ENCODE peak calls at places on chromosomes 6 and 20, in eight cellular contexts. One of them, this sample, is unnamed. For H3K4me1, the result is how much of the 10 kb centered on the place peaks cover.

GRCh38 chr6:161917645-161918044 is 643.8 kb upstream of the AGPAT4 start:
- DNase-seq in mesenchymal stem cell: peak
- DNase-seq in pancreas: no peak
- DNase-seq in H1: no peak
- DNase-seq in right lobe of liver: no peak
- DNase-seq in lower lobe of right lung: no peak
- DNase-seq in neural progenitor cell: no peak
- DNase-seq in GM23248: peak
- DNase-seq in this sample: no peak

GRCh38 chr20:33908351-33908750 is 85.4 kb upstream of the RALY start:
- DNase-seq in mesenchymal stem cell: peak
- DNase-seq in pancreas: no peak
- DNase-seq in H1: no peak
- DNase-seq in right lobe of liver: no peak
- DNase-seq in lower lobe of right lung: no peak
- DNase-seq in neural progenitor cell: no peak
- DNase-seq in GM23248: peak
- DNase-seq in this sample: peak

GRCh38 chr20:35286077-35286898 is 1.7 kb upstream of the EIF6 start:
- DNase-seq in mesenchymal stem cell: no peak
- DNase-seq in pancreas: no peak
- DNase-seq in H1: no peak
- DNase-seq in right lobe of liver: no peak
- DNase-seq in lower lobe of right lung: no peak
- DNase-seq in neural progenitor cell: no peak
- DNase-seq in GM23248: no peak
- DNase-seq in this sample: no peak

GRCh38 chr20:62804021-62804631 is 509 bp upstream of the OGFR start:
- DNase-seq in mesenchymal stem cell: no peak
- DNase-seq in pancreas: no peak
- DNase-seq in H1: no peak
- DNase-seq in right lobe of liver: no peak
- DNase-seq in lower lobe of right lung: no peak
- DNase-seq in neural progenitor cell: no peak
- DNase-seq in GM23248: peak
- DNase-seq in this sample: peak

GRCh38 chr6:56914791-56915658 is 39.9 kb upstream of the BEND6 start:
- DNase-seq in mesenchymal stem cell: no peak
- DNase-seq in pancreas: no peak
- DNase-seq in H1: no peak
- DNase-seq in right lobe of liver: no peak
- DNase-seq in lower lobe of right lung: no peak
- DNase-seq in neural progenitor cell: no peak
- DNase-seq in GM23248: peak
- DNase-seq in this sample: no peak

GRCh38 chr6:140480852-140481251 is 1106.4 kb upstream of the CITED2 start:
- DNase-seq in mesenchymal stem cell: no peak
- DNase-seq in pancreas: no peak
- DNase-seq in H1: no peak
- DNase-seq in right lobe of liver: no peak
- DNase-seq in lower lobe of right lung: no peak
- DNase-seq in neural progenitor cell: no peak
- DNase-seq in GM23248: peak
- DNase-seq in this sample: no peak

GRCh38 chr6:83920017-83920416 is 60.5 kb downstream of the CYB5R4 start:
- DNase-seq in mesenchymal stem cell: peak
- DNase-seq in pancreas: no peak
- DNase-seq in H1: no peak
- DNase-seq in right lobe of liver: no peak
- DNase-seq in lower lobe of right lung: no peak
- DNase-seq in neural progenitor cell: no peak
- DNase-seq in GM23248: peak
- DNase-seq in this sample: no peak

GRCh38 chr6:154249499-154250298 is 106.9 kb downstream of the IPCEF1 start:
- DNase-seq in mesenchymal stem cell: no peak
- DNase-seq in pancreas: no peak
- DNase-seq in H1: no peak
- DNase-seq in right lobe of liver: no peak
- DNase-seq in lower lobe of right lung: no peak
- DNase-seq in neural progenitor cell: no peak
- DNase-seq in GM23248: no peak
- DNase-seq in this sample: no peak

GRCh38 chr6:134422426-134423231 is 104.7 kb upstream of the SGK1 start:
- DNase-seq in mesenchymal stem cell: peak
- DNase-seq in pancreas: no peak
- DNase-seq in H1: no peak
- DNase-seq in right lobe of liver: no peak
- DNase-seq in lower lobe of right lung: no peak
- DNase-seq in neural progenitor cell: no peak
- DNase-seq in GM23248: peak
- DNase-seq in this sample: peak

GRCh38 chr6:44508646-44509045 is 121.1 kb downstream of the CDC5L start:
- DNase-seq in mesenchymal stem cell: peak
- DNase-seq in pancreas: no peak
- DNase-seq in H1: no peak
- DNase-seq in right lobe of liver: no peak
- DNase-seq in lower lobe of right lung: no peak
- DNase-seq in neural progenitor cell: no peak
- DNase-seq in GM23248: peak
- DNase-seq in this sample: no peak

GRCh38 chr6:126228001-126228791 is 111.7 kb upstream of the CENPW start:
- DNase-seq in mesenchymal stem cell: no peak
- DNase-seq in pancreas: no peak
- DNase-seq in H1: no peak
- DNase-seq in right lobe of liver: no peak
- DNase-seq in lower lobe of right lung: no peak
- DNase-seq in neural progenitor cell: peak
- DNase-seq in GM23248: no peak
- DNase-seq in this sample: peak

GRCh38 chr6:165640767-165641166 is 22.3 kb downstream of the PDE10A start:
- DNase-seq in mesenchymal stem cell: no peak
- DNase-seq in pancreas: no peak
- DNase-seq in H1: no peak
- DNase-seq in right lobe of liver: no peak
- DNase-seq in lower lobe of right lung: no peak
- DNase-seq in neural progenitor cell: no peak
- DNase-seq in GM23248: no peak
- DNase-seq in this sample: no peak

GRCh38 chr20:2585811-2586210 is 49.4 kb downstream of the TMC2 start:
- DNase-seq in mesenchymal stem cell: no peak
- DNase-seq in pancreas: no peak
- DNase-seq in H1: no peak
- DNase-seq in right lobe of liver: no peak
- DNase-seq in lower lobe of right lung: no peak
- DNase-seq in neural progenitor cell: no peak
- DNase-seq in GM23248: peak
- DNase-seq in this sample: no peak

GRCh38 chr6:134080171-134080795 is 27.9 kb upstream of the SLC2A12 start:
- DNase-seq in mesenchymal stem cell: no peak
- DNase-seq in pancreas: no peak
- DNase-seq in H1: no peak
- DNase-seq in right lobe of liver: no peak
- DNase-seq in lower lobe of right lung: no peak
- DNase-seq in neural progenitor cell: no peak
- DNase-seq in GM23248: no peak
- DNase-seq in this sample: peak

GRCh38 chr6:111944541-111944940 is 71.3 kb upstream of the FYN start:
- DNase-seq in mesenchymal stem cell: peak
- DNase-seq in pancreas: no peak
- DNase-seq in H1: no peak
- DNase-seq in right lobe of liver: no peak
- DNase-seq in lower lobe of right lung: no peak
- DNase-seq in neural progenitor cell: no peak
- DNase-seq in GM23248: no peak
- DNase-seq in this sample: no peak

GRCh38 chr20:58622671-58623578 is 28.2 kb upstream of the STX16 start:
- DNase-seq in mesenchymal stem cell: peak
- DNase-seq in pancreas: no peak
- DNase-seq in H1: no peak
- DNase-seq in right lobe of liver: no peak
- DNase-seq in lower lobe of right lung: no peak
- DNase-seq in neural progenitor cell: no peak
- DNase-seq in GM23248: peak
- DNase-seq in this sample: no peak

GRCh38 chr6:33828452-33828763 is 24.6 kb upstream of the MLN start:
- DNase-seq in mesenchymal stem cell: no peak
- DNase-seq in pancreas: no peak
- DNase-seq in H1: no peak
- DNase-seq in right lobe of liver: no peak
- DNase-seq in lower lobe of right lung: no peak
- DNase-seq in neural progenitor cell: no peak
- DNase-seq in GM23248: no peak
- DNase-seq in this sample: no peak
- H3K27ac ChIP-seq in mesenchymal stem cell: no peak
- H3K27ac ChIP-seq in pancreas: no peak
- H3K27ac ChIP-seq in H1: no peak
- H3K27ac ChIP-seq in right lobe of liver: no peak
- H3K27ac ChIP-seq in lower lobe of right lung: no peak
- H3K27ac ChIP-seq in neural progenitor cell: no peak
- H3K27ac ChIP-seq in GM23248: no peak
- H3K27ac ChIP-seq in this sample: no peak

GRCh38 chr6:52514514-52514913 is 62.3 kb downstream of the TRAM2 start:
- DNase-seq in mesenchymal stem cell: peak
- DNase-seq in pancreas: no peak
- DNase-seq in H1: no peak
- DNase-seq in right lobe of liver: no peak
- DNase-seq in lower lobe of right lung: no peak
- DNase-seq in neural progenitor cell: no peak
- DNase-seq in GM23248: peak
- DNase-seq in this sample: no peak
- H3K4me1 ChIP-seq in mesenchymal stem cell: under half
- H3K4me1 ChIP-seq in pancreas: under half
- H3K4me1 ChIP-seq in H1: under half
- H3K4me1 ChIP-seq in right lobe of liver: under half
- H3K4me1 ChIP-seq in lower lobe of right lung: half or more
- H3K4me1 ChIP-seq in neural progenitor cell: under half
- H3K4me1 ChIP-seq in GM23248: half or more
- H3K4me1 ChIP-seq in this sample: under half

GRCh38 chr20:45469336-45470261 is at the start of gene WFDC2:
- DNase-seq in mesenchymal stem cell: no peak
- DNase-seq in pancreas: peak
- DNase-seq in H1: no peak
- DNase-seq in right lobe of liver: no peak
- DNase-seq in lower lobe of right lung: peak
- DNase-seq in neural progenitor cell: peak
- DNase-seq in GM23248: no peak
- DNase-seq in this sample: peak

GRCh38 chr20:45467172-45467571 is 2.4 kb upstream of the WFDC2 start:
- DNase-seq in mesenchymal stem cell: no peak
- DNase-seq in pancreas: no peak
- DNase-seq in H1: no peak
- DNase-seq in right lobe of liver: no peak
- DNase-seq in lower lobe of right lung: no peak
- DNase-seq in neural progenitor cell: no peak
- DNase-seq in GM23248: no peak
- DNase-seq in this sample: no peak

GRCh38 chr20:45467861-45468260 is 1.7 kb upstream of the WFDC2 start:
- DNase-seq in mesenchymal stem cell: no peak
- DNase-seq in pancreas: no peak
- DNase-seq in H1: no peak
- DNase-seq in right lobe of liver: no peak
- DNase-seq in lower lobe of right lung: no peak
- DNase-seq in neural progenitor cell: no peak
- DNase-seq in GM23248: no peak
- DNase-seq in this sample: peak

GRCh38 chr20:45470939-45471338 is 1.4 kb downstream of the WFDC2 start:
- DNase-seq in mesenchymal stem cell: no peak
- DNase-seq in pancreas: no peak
- DNase-seq in H1: no peak
- DNase-seq in right lobe of liver: no peak
- DNase-seq in lower lobe of right lung: no peak
- DNase-seq in neural progenitor cell: peak
- DNase-seq in GM23248: peak
- DNase-seq in this sample: peak

GRCh38 chr20:45470262-45470931 is 844 bp downstream of the WFDC2 start:
- DNase-seq in mesenchymal stem cell: peak
- DNase-seq in pancreas: peak
- DNase-seq in H1: no peak
- DNase-seq in right lobe of liver: no peak
- DNase-seq in lower lobe of right lung: peak
- DNase-seq in neural progenitor cell: peak
- DNase-seq in GM23248: peak
- DNase-seq in this sample: peak
- H3K27ac ChIP-seq in mesenchymal stem cell: no peak
- H3K27ac ChIP-seq in pancreas: peak
- H3K27ac ChIP-seq in H1: peak
- H3K27ac ChIP-seq in right lobe of liver: no peak
- H3K27ac ChIP-seq in lower lobe of right lung: peak
- H3K27ac ChIP-seq in neural progenitor cell: no peak
- H3K27ac ChIP-seq in GM23248: no peak
- H3K27ac ChIP-seq in this sample: peak

GRCh38 chr6:52365317-52365716 is 3.4 kb downstream of the PAQR8 start:
- DNase-seq in mesenchymal stem cell: no peak
- DNase-seq in pancreas: no peak
- DNase-seq in H1: no peak
- DNase-seq in right lobe of liver: no peak
- DNase-seq in lower lobe of right lung: no peak
- DNase-seq in neural progenitor cell: no peak
- DNase-seq in GM23248: no peak
- DNase-seq in this sample: no peak

GRCh38 chr6:52365871-52366540 is 4.1 kb downstream of the PAQR8 start:
- DNase-seq in mesenchymal stem cell: no peak
- DNase-seq in pancreas: no peak
- DNase-seq in H1: no peak
- DNase-seq in right lobe of liver: no peak
- DNase-seq in lower lobe of right lung: no peak
- DNase-seq in neural progenitor cell: no peak
- DNase-seq in GM23248: no peak
- DNase-seq in this sample: no peak

GRCh38 chr6:52363222-52363867 is 1.4 kb downstream of the PAQR8 start:
- DNase-seq in mesenchymal stem cell: no peak
- DNase-seq in pancreas: no peak
- DNase-seq in H1: no peak
- DNase-seq in right lobe of liver: peak
- DNase-seq in lower lobe of right lung: no peak
- DNase-seq in neural progenitor cell: no peak
- DNase-seq in GM23248: peak
- DNase-seq in this sample: no peak

GRCh38 chr6:52362443-52363221 is 681 bp downstream of the PAQR8 start:
- DNase-seq in mesenchymal stem cell: peak
- DNase-seq in pancreas: peak
- DNase-seq in H1: no peak
- DNase-seq in right lobe of liver: peak
- DNase-seq in lower lobe of right lung: peak
- DNase-seq in neural progenitor cell: peak
- DNase-seq in GM23248: peak
- DNase-seq in this sample: peak

DNA sequence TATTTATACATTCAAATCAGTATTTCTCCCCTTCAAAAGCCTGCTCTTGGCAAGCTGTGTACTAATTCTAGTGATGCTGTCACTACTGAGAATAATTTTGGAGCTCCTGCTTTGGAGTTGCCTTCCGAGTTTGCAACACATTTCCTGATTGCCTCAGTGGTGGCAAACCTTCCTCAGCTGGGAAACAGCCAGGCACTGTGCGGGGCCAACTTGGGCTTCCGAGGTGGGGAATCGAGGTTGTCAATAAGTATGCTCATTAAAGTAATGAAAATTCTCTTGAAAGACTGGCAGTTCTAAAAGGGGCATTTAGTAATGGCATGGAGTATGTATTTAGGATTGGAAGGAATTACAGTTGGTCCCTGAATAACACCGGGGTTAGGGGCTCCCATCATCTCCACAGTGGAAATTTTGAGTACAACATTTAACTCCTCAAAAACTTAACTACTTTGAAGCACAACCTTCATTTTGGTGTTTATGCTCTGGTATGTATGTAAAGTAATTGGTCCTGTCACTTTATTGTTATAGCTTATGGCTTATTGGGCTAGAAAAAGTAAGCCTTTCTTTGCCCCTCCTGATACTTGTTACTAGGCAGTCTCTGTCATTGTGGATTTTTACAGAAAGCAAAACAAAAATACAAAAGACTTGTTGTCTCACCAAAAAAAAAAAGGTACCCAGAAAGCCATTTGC is 2.7 kb downstream of the PAQR8 start:
- DNase-seq in mesenchymal stem cell: no peak
- DNase-seq in pancreas: no peak
- DNase-seq in H1: no peak
- DNase-seq in right lobe of liver: no peak
- DNase-seq in lower lobe of right lung: no peak
- DNase-seq in neural progenitor cell: no peak
- DNase-seq in GM23248: no peak
- DNase-seq in this sample: no peak
- H3K4me1 ChIP-seq in mesenchymal stem cell: under half
- H3K4me1 ChIP-seq in pancreas: under half
- H3K4me1 ChIP-seq in H1: under half
- H3K4me1 ChIP-seq in right lobe of liver: under half
- H3K4me1 ChIP-seq in lower lobe of right lung: under half
- H3K4me1 ChIP-seq in neural progenitor cell: under half
- H3K4me1 ChIP-seq in GM23248: under half
- H3K4me1 ChIP-seq in this sample: under half